ENCODE peak calls at places on chromosomes 12 and 14, in five cellular contexts. S, V, K, E and D are unnamed samples.

GRCh38 chr12:12572659-12573058 is 10.0 kb upstream of the DUSP16 start:
- DNase-seq in S (no peak), V (no peak), K (no peak), E (no peak), D (no peak)

GRCh38 chr12:80861636-80862378 is 75.9 kb downstream of the LIN7A start:
- DNase-seq in S (no peak), V (peak), K (no peak), E (no peak), D (no peak)

GRCh38 chr12:21823581-21823980 is 49.1 kb upstream of the KCNJ8 start:
- DNase-seq in S (no peak), V (peak), K (peak), E (peak), D (no peak)

GRCh38 chr14:101590616-101591015 is 29.3 kb downstream of the DIO3 start:
- DNase-seq in S (no peak), V (no peak), K (no peak), E (no peak), D (no peak)

GRCh38 chr12:96308881-96309280 is 91.4 kb downstream of the CDK17 start:
- DNase-seq in S (no peak), V (peak), K (no peak), E (no peak), D (no peak)

GRCh38 chr12:60205500-60205899 is 609.7 kb downstream of the SLC16A7 start:
- DNase-seq in S (no peak), V (peak), K (no peak), E (peak), D (no peak)

GRCh38 chr14:69046468-69046867 is 67.4 kb upstream of the ACTN1 start:
- DNase-seq in S (no peak), V (peak), K (no peak), E (peak), D (no peak)

GRCh38 chr12:15886372-15887042 is 4.3 kb downstream of the STRAP start:
- DNase-seq in S (no peak), V (no peak), K (no peak), E (no peak), D (no peak)

GRCh38 chr14:105151131-105151837 is 17.3 kb downstream of the JAG2 start:
- DNase-seq in S (no peak), V (no peak), K (peak), E (no peak), D (no peak)

GRCh38 chr14:56224179-56224578 is 106.0 kb downstream of the PELI2 start:
- DNase-seq in S (no peak), V (no peak), K (no peak), E (no peak), D (no peak)

GRCh38 chr14:95355422-95355821 is 35.7 kb upstream of the CLMN start:
- DNase-seq in S (no peak), V (no peak), K (no peak), E (no peak), D (no peak)

GRCh38 chr12:1691123-1692007 is 495 bp downstream of the ADIPOR2 start:
- DNase-seq in S (no peak), V (peak), K (peak), E (no peak), D (peak)

GRCh38 chr14:58660407-58660806 is 22.6 kb downstream of the DACT1 start:
- DNase-seq in S (no peak), V (no peak), K (no peak), E (no peak), D (no peak)

GRCh38 chr14:46259536-46259935 is 392.0 kb downstream of the RPL10L start:
- DNase-seq in S (no peak), V (no peak), K (peak), E (no peak), D (no peak)
- TF ChIP-seq CTCF in S (no peak), V (no peak), K (peak), E (no peak), D (no peak)

GRCh38 chr14:74526854-74527585 is 33.5 kb downstream of the ISCA2 start:
- DNase-seq in S (no peak), V (peak), K (no peak), E (no peak), D (no peak)
- TF ChIP-seq CTCF in S (no peak), V (no peak), K (no peak), E (no peak), D (no peak)

DNA sequence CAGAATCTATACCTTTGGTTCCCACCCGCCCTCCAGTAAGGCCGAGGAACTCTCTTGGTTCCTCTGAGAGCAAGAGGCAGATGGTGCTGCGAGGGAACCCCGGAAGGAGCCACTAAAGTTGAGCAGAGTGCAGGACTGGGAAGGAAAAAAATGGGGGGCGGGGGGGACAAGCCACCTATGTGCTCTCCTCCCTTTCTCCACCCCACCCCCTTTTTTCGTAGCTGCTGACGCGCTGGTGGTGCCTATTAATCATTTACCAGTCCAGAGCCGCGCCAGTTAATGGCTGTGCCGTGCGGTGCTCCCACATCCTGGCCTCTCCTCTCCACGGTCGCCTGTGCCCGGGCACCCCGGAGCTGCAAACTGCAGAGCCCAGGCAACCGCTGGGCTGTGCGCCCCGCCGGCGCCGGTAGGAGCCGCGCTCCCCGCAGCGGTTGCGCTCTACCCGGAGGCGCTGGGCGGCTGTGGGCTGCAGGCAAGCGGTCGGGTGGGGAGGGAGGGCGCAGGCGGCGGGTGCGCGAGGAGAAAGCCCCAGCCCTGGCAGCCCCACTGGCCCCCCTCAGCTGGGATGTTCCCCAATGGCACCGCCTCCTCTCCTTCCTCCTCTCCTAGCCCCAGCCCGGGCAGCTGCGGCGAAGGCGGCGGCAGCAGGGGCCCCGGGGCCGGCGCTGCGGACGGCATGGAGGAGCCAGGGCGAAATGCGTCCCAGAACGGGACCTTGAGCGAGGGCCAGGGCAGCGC is 1.3 kb downstream of the SSTR1 start:
- DNase-seq in S (no peak), V (peak), K (peak), E (peak), D (no peak)
- TF ChIP-seq CTCF in S (peak), V (peak), K (peak), E (peak), D (no peak)

DNA sequence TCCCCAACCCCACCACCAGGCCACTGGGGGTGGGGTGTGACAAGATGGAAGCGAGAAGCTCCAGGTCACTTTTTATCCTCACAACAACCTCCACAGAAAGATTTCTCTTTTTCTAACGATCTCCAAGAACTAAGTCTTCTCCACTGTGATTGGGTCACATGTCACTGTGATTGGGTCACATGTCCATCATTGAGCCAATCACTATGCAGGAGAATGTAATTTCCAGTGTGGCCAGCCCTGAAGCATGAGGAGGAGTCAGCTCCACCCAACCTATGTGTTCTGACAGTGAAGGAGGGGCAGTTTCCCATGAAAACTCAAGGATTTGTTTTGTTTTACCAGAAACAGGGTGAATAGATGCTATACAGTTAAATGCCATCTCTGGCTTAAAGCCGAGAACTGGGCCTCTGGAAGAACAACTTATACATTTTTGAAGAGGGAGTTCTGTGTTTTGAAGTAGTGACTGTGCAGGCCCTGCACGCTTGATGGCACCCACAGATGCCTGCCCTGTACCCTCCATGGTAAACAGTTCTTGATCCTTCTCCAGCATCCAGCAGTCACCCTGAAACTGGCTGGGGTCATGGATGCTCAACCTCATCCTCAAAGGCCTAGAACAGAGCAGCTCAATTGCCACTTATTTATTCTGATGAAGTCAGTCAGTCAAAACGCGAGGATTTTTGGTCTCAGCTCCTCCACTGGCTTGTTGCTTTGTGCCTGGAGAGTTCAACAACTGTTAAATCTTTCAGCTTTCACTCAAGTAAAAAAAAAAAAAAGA is 180.5 kb upstream of the BMP4 start:
- DNase-seq in S (no peak), V (no peak), K (no peak), E (no peak), D (no peak)
- TF ChIP-seq CTCF in S (no peak), V (no peak), K (no peak), E (no peak), D (no peak)